ENCODE peak calls at places on chromosomes 16 and 17, in five cellular contexts. One of them, this sample, is unnamed.

GRCh38 chr17:64418506-64419339 is 28.1 kb upstream of the PECAM1 start:
- DNase-seq in NCI-H1092 treated with DMSO at 0.1 percent for 48 hours: peak
- DNase-seq in Calu3: peak
- DNase-seq in germinal center: peak
- DNase-seq in GM10248: peak
- DNase-seq in this sample: peak

GRCh38 chr16:80263181-80263823 is 277.5 kb upstream of the DYNLRB2 start:
- DNase-seq in NCI-H1092 treated with DMSO at 0.1 percent for 48 hours: no peak
- DNase-seq in Calu3: no peak
- DNase-seq in germinal center: no peak
- DNase-seq in GM10248: no peak
- DNase-seq in this sample: no peak

GRCh38 chr17:69712801-69713311 is 298.4 kb downstream of the MAP2K6 start:
- DNase-seq in NCI-H1092 treated with DMSO at 0.1 percent for 48 hours: peak
- DNase-seq in Calu3: no peak
- DNase-seq in germinal center: no peak
- DNase-seq in GM10248: no peak
- DNase-seq in this sample: no peak

GRCh38 chr17:39400547-39401411 is 647 bp downstream of the FBXL20 start:
- DNase-seq in NCI-H1092 treated with DMSO at 0.1 percent for 48 hours: no peak
- DNase-seq in Calu3: no peak
- DNase-seq in germinal center: peak
- DNase-seq in GM10248: no peak
- DNase-seq in this sample: peak

GRCh38 chr17:37273419-37274051 is 102.2 kb upstream of the C17orf78 start:
- DNase-seq in NCI-H1092 treated with DMSO at 0.1 percent for 48 hours: no peak
- DNase-seq in Calu3: no peak
- DNase-seq in germinal center: no peak
- DNase-seq in GM10248: no peak
- DNase-seq in this sample: no peak

GRCh38 chr17:77718669-77718961 is 239.9 kb upstream of the TNRC6C start:
- DNase-seq in NCI-H1092 treated with DMSO at 0.1 percent for 48 hours: no peak
- DNase-seq in Calu3: no peak
- DNase-seq in germinal center: no peak
- DNase-seq in GM10248: no peak
- DNase-seq in this sample: no peak

GRCh38 chr17:58278661-58279015 is 2.1 kb downstream of the MPO start:
- DNase-seq in NCI-H1092 treated with DMSO at 0.1 percent for 48 hours: no peak
- DNase-seq in Calu3: no peak
- DNase-seq in germinal center: no peak
- DNase-seq in GM10248: peak
- DNase-seq in this sample: no peak

GRCh38 chr17:17536702-17537101 is 40.5 kb upstream of the RASD1 start:
- DNase-seq in NCI-H1092 treated with DMSO at 0.1 percent for 48 hours: no peak
- DNase-seq in Calu3: no peak
- DNase-seq in germinal center: no peak
- DNase-seq in GM10248: no peak
- DNase-seq in this sample: no peak

GRCh38 chr16:15770107-15770506 is 86.7 kb downstream of the MYH11 start:
- DNase-seq in NCI-H1092 treated with DMSO at 0.1 percent for 48 hours: no peak
- DNase-seq in Calu3: no peak
- DNase-seq in germinal center: no peak
- DNase-seq in GM10248: no peak
- DNase-seq in this sample: no peak

GRCh38 chr17:45172232-45172540 is 10.5 kb downstream of the HEXIM2 start:
- DNase-seq in NCI-H1092 treated with DMSO at 0.1 percent for 48 hours: no peak
- DNase-seq in Calu3: no peak
- DNase-seq in germinal center: no peak
- DNase-seq in GM10248: no peak
- DNase-seq in this sample: no peak

GRCh38 chr17:39339272-39339671 is 62.2 kb downstream of the FBXL20 start:
- DNase-seq in NCI-H1092 treated with DMSO at 0.1 percent for 48 hours: no peak
- DNase-seq in Calu3: no peak
- DNase-seq in germinal center: no peak
- DNase-seq in GM10248: no peak
- DNase-seq in this sample: no peak

GRCh38 chr17:57403241-57403640 is 146.9 kb downstream of the MSI2 start:
- DNase-seq in NCI-H1092 treated with DMSO at 0.1 percent for 48 hours: no peak
- DNase-seq in Calu3: no peak
- DNase-seq in germinal center: no peak
- DNase-seq in GM10248: no peak
- DNase-seq in this sample: no peak

GRCh38 chr17:43713494-43714162 is 45.0 kb downstream of the SOST start:
- DNase-seq in NCI-H1092 treated with DMSO at 0.1 percent for 48 hours: no peak
- DNase-seq in Calu3: peak
- DNase-seq in germinal center: peak
- DNase-seq in GM10248: peak
- DNase-seq in this sample: no peak

GRCh38 chr17:34166394-34166793 is 88.7 kb upstream of the CCL2 start:
- DNase-seq in NCI-H1092 treated with DMSO at 0.1 percent for 48 hours: no peak
- DNase-seq in Calu3: no peak
- DNase-seq in germinal center: no peak
- DNase-seq in GM10248: no peak
- DNase-seq in this sample: no peak

GRCh38 chr16:88856122-88856827 is 472 bp downstream of the GALNS start:
- DNase-seq in NCI-H1092 treated with DMSO at 0.1 percent for 48 hours: no peak
- DNase-seq in Calu3: peak
- DNase-seq in germinal center: no peak
- DNase-seq in GM10248: no peak
- DNase-seq in this sample: no peak

GRCh38 chr17:33241390-33241789 is 51.7 kb downstream of the ASIC2 start:
- DNase-seq in NCI-H1092 treated with DMSO at 0.1 percent for 48 hours: no peak
- DNase-seq in Calu3: no peak
- DNase-seq in germinal center: no peak
- DNase-seq in GM10248: no peak
- DNase-seq in this sample: no peak

GRCh38 chr16:57152096-57153093 is 33.4 kb downstream of the PSME3IP1 start:
- DNase-seq in NCI-H1092 treated with DMSO at 0.1 percent for 48 hours: no peak
- DNase-seq in Calu3: no peak
- DNase-seq in germinal center: no peak
- DNase-seq in GM10248: no peak
- DNase-seq in this sample: no peak

GRCh38 chr16:49578435-49579024 is 204.9 kb downstream of the C16orf78 start:
- DNase-seq in NCI-H1092 treated with DMSO at 0.1 percent for 48 hours: no peak
- DNase-seq in Calu3: no peak
- DNase-seq in germinal center: no peak
- DNase-seq in GM10248: no peak
- DNase-seq in this sample: no peak

GRCh38 chr16:14077918-14078317 is 6.8 kb downstream of the MRTFB start:
- DNase-seq in NCI-H1092 treated with DMSO at 0.1 percent for 48 hours: no peak
- DNase-seq in Calu3: no peak
- DNase-seq in germinal center: no peak
- DNase-seq in GM10248: no peak
- DNase-seq in this sample: no peak

GRCh38 chr16:6837722-6838121 is 494.9 kb upstream of the RBFOX1 start:
- DNase-seq in NCI-H1092 treated with DMSO at 0.1 percent for 48 hours: no peak
- DNase-seq in Calu3: no peak
- DNase-seq in germinal center: no peak
- DNase-seq in GM10248: no peak
- DNase-seq in this sample: no peak

This sample was measured in NCI-H774.